ENCODE peak calls at places on chromosomes 4 and X, in nine cellular contexts. W is heart left ventricle, U is upper lobe of right lung, O is tibial nerve, J is AG04450, I is A673, N is sigmoid colon, D is uterus, L is A549. Q is an unnamed sample.
A peak's percentile ranks its signal among the peaks of the same experiment; 100 is the strongest.

GRCh38 chr4:41640905-41641304 is 102.9 kb downstream of the LIMCH1 start:
- DNase-seq in W (no peak), O (no peak), U (no peak), N (no peak), D (no peak), J (no peak), I (no peak), L (no peak), Q (no peak)

GRCh38 chrX:97525981-97526380 is 642.3 kb downstream of the RPA4 start:
- DNase-seq in N (no peak), I (no peak), U (no peak), J (no peak), D (no peak), W (no peak), O (no peak), L (no peak), Q (no peak)

GRCh38 chr4:15162465-15163283 is 160.4 kb downstream of the CPEB2 start:
- DNase-seq in N (no peak), W (no peak), U (no peak), I (peak; percentile 67), L (no peak), O (no peak), J (no peak), D (no peak), Q (no peak)

GRCh38 chrX:94662665-94663064 is 988.7 kb downstream of the FAM133A start:
- DNase-seq in O (no peak), J (no peak), N (no peak), I (no peak), D (no peak), U (no peak), W (no peak), L (no peak), Q (no peak)

GRCh38 chr4:42865572-42866189 is 26.8 kb upstream of the GRXCR1 start:
- DNase-seq in L (peak; percentile 0), D (peak; percentile 25), N (no peak), J (no peak), O (peak; percentile 20), W (no peak), I (peak; percentile 60), U (no peak), Q (no peak)

GRCh38 chr4:126106658-126107057 is 791.9 kb downstream of the FAT4 start:
- DNase-seq in D (no peak), I (peak; percentile 14), O (no peak), L (no peak), U (no peak), J (no peak), W (no peak), N (no peak), Q (no peak)

GRCh38 chrX:262391-262909 is 18.7 kb upstream of the PLCXD1 start:
- DNase-seq in N (peak; percentile 44), D (no peak), J (no peak), U (peak; percentile 65), L (peak; percentile 61), I (no peak), W (no peak), O (no peak), Q (no peak)

GRCh38 chr4:83535520-83535944 is 376 bp upstream of the GPAT3 start:
- DNase-seq in I (peak; percentile 16), O (no peak), N (peak; percentile 76), W (peak; percentile 65), U (no peak), D (peak; percentile 28), J (peak; percentile 65), L (peak; percentile 42), Q (no peak)

GRCh38 chrX:37905436-37906147 is 58.2 kb upstream of the DYNLT3 start:
- DNase-seq in I (peak; percentile 90), U (no peak), L (peak; percentile 10), D (peak; percentile 14), N (no peak), J (no peak), W (no peak), O (no peak), Q (no peak)

GRCh38 chr4:37244583-37245390 is at the start of gene NWD2:
- DNase-seq in O (no peak), J (no peak), U (no peak), L (no peak), N (no peak), I (peak; percentile 2), W (no peak), D (no peak), Q (no peak)

GRCh38 chr4:20192754-20193521 is 58.8 kb upstream of the SLIT2 start:
- DNase-seq in J (no peak), N (no peak), D (no peak), O (no peak), W (no peak), L (no peak), I (peak; percentile 15), U (no peak), Q (no peak)

GRCh38 chrX:123959281-123960063 is 2.0 kb upstream of the STAG2 start:
- DNase-seq in J (no peak), U (peak; percentile 67), I (peak; percentile 62), W (peak; percentile 73), L (peak; percentile 26), D (peak; percentile 67), N (peak; percentile 81), O (peak; percentile 29), Q (no peak)

DNA sequence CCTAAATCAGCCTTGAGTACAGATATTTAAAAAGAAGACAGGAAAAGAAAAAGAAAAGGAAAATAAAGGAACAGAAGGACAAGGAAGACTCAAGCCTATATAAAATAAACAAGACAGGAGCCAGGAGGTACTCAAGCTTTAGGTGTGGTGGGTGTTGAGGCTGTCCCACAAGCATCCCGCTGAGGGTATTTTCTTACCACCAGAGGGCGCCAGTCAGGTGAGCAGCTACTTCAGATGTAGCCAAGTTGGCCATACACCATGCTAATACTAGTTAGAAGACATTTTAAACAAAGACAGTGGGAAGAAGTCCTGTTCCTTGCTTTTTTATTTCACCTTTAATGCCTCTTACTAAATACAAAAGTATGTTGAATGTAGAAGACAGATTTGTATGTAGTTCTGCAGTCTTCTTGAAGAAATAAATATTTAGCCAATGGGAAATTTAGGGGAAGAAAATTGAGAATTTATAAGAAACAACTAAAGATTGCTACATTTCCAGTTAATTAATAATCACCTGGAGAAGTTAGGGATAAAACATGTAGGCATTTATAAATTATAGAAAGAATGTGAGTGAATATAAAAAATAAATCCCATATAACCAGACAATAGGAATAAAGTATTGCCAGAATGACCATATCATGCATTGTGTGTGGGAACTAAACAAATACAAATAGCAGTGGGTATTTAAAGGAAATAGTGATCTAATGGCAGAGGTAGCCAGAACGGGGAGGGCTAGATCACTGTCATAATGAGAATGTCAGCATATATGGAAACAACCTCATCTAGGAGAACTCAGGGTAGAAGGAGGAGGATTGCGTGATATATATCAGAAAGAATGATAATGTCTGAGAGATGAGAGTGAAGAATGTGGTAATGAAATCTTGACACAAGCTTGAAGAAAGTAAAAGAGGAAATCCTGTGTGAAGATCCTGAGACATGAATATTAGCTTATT is 71.0 kb downstream of the MTHFD2L start:
- DNase-seq in D (peak; percentile 35), W (peak; percentile 69), O (peak; percentile 25), L (peak; percentile 13), N (peak; percentile 71), U (peak; percentile 70), I (peak; percentile 70), J (peak; percentile 30), Q (no peak)
- H3K27ac ChIP-seq in D (no peak overlapping the region), W (no peak overlapping the region), O (no peak overlapping the region), L (peak overlapping the region; percentile 16), N (no peak overlapping the region), U (no peak overlapping the region), I (no peak overlapping the region), J (no peak overlapping the region), Q (no peak overlapping the region)

GRCh38 chrX:70219938-70220764 is 14.3 kb upstream of the AWAT1 start:
- DNase-seq in I (no peak), L (peak; percentile 64), J (no peak), U (no peak), N (no peak), D (no peak), W (no peak), O (peak; percentile 13), Q (no peak)
- H3K27ac ChIP-seq in I (no peak overlapping the region), L (peak overlapping the region; percentile 60), J (no peak overlapping the region), U (no peak overlapping the region), N (no peak overlapping the region), D (no peak overlapping the region), W (no peak overlapping the region), O (no peak overlapping the region), Q (no peak overlapping the region)

DNA sequence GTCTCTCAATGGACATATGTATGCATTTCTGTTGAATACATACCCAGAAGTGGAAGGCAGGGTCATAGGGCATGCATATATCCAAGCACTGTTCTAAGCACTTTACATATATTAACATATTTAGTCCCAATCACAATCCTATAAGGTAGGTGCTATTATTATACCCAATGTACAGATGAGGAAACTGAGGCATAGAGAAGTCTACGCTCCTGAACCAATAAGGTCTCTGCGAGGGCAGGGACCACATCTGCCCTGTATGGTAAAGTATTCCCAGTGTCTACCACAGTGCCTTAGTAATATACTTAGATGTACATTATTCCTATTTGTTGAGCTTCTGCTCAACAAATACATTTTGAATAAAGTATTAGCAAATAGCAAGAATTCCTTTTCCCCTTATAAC is 5.2 kb downstream of the PPAT start:
- DNase-seq in I (no peak), L (no peak), J (no peak), O (no peak), N (no peak), U (no peak), W (no peak), D (no peak), Q (no peak)
- H3K27ac ChIP-seq in I (no peak overlapping the region), L (no peak overlapping the region), J (no peak overlapping the region), O (no peak overlapping the region), N (no peak overlapping the region), U (no peak overlapping the region), W (no peak overlapping the region), D (no peak overlapping the region), Q (no peak overlapping the region)

GRCh38 chr4:145102619-145103018 is 4.5 kb downstream of the ABCE1 start:
- DNase-seq in I (no peak), U (no peak), D (no peak), O (no peak), J (no peak), N (no peak), W (no peak), L (no peak), Q (no peak)

GRCh38 chr4:145098675-145099037 is 545 bp downstream of the ABCE1 start:
- DNase-seq in D (no peak), L (peak; percentile 30), J (no peak), W (no peak), I (peak; percentile 43), O (no peak), N (peak; percentile 70), U (no peak), Q (no peak)

GRCh38 chr4:145103496-145103895 is 5.4 kb downstream of the ABCE1 start:
- DNase-seq in W (no peak), I (no peak), U (no peak), D (no peak), O (no peak), J (no peak), L (no peak), N (no peak), Q (no peak)

GRCh38 chr4:145099653-145100052 is 1.5 kb downstream of the ABCE1 start:
- DNase-seq in L (no peak), J (no peak), O (no peak), U (no peak), D (no peak), W (no peak), I (peak; percentile 13), N (no peak), Q (no peak)

DNA sequence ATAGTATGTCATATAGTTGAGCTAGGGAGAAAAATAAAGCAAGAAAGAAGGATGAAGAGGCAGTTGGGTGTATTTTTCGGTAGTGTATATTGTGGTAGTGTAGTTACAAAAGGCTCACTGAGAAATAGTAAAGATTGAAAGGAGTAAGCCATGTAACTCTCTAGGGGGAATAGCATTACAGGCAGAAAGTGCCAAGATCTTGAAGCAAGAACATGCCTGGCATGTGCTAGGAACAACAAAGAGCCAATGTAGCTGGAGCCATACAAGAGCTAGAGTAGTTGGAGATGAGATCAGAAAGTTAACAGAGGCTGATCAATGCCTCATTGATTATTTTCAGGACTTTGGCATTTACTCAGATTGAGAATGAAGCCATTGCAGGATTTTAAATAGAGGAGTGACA is 3.0 kb downstream of the ABCE1 start:
- DNase-seq in U (no peak), N (no peak), I (no peak), D (no peak), O (no peak), L (no peak), J (no peak), W (no peak), Q (no peak)
- H3K27ac ChIP-seq in U (no peak overlapping the region), N (no peak overlapping the region), I (no peak overlapping the region), D (no peak overlapping the region), O (no peak overlapping the region), L (no peak overlapping the region), J (no peak overlapping the region), W (no peak overlapping the region), Q (no peak overlapping the region)